ENCODE peak calls at places on chromosomes 11 and 22, in nine cellular contexts. E, A, Y, U, C, X, I, D and L are unnamed samples.

GRCh38 chr22:45316796-45317526 is 7.2 kb downstream of the FAM118A start:
- DNase-seq in I (no peak), X (no peak), D (no peak), E (no peak), C (no peak), U (no peak), A (no peak), Y (no peak), L (no peak)

GRCh38 chr11:36598051-36598450 is at the start of gene RAG2:
- DNase-seq in U (no peak), Y (no peak), E (no peak), C (no peak), A (no peak), X (no peak), I (no peak), D (no peak), L (no peak)

GRCh38 chr11:69992026-69992425 is 86.1 kb upstream of the ANO1 start:
- DNase-seq in I (no peak), A (no peak), D (no peak), E (no peak), U (no peak), C (no peak), X (no peak), Y (no peak), L (no peak)

GRCh38 chr22:22207845-22208564 is 36.6 kb upstream of the VPREB1 start:
- DNase-seq in Y (peak; percentile 78), A (peak; percentile 92), E (peak; percentile 57), D (no peak), X (no peak), U (peak; percentile 69), C (no peak), I (peak; percentile 62), L (peak; percentile 15)

GRCh38 chr22:36144886-36145541 is 15.5 kb downstream of the APOL3 start:
- DNase-seq in E (peak; percentile 46), I (no peak), C (peak; percentile 32), U (peak; percentile 48), D (peak; percentile 4), A (peak; percentile 36), X (peak; percentile 23), Y (no peak), L (no peak)

GRCh38 chr11:94455861-94456260 is 37.8 kb downstream of the MRE11 start:
- DNase-seq in X (no peak), C (no peak), A (no peak), U (no peak), E (no peak), Y (no peak), D (no peak), I (no peak), L (no peak)

GRCh38 chr11:27025312-27025955 is 15.2 kb upstream of the BBOX1 start:
- DNase-seq in U (no peak), C (no peak), D (no peak), Y (no peak), A (no peak), X (no peak), E (no peak), I (no peak), L (no peak)

GRCh38 chr11:65579291-65579690 is 3.4 kb downstream of the EHBP1L1 start:
- DNase-seq in E (no peak), C (no peak), A (no peak), X (no peak), I (no peak), U (no peak), Y (no peak), D (no peak), L (no peak)

GRCh38 chr22:37940698-37941376 is 12.6 kb downstream of the C22orf23 start:
- DNase-seq in C (no peak), E (no peak), D (no peak), X (no peak), U (peak; percentile 80), A (no peak), I (no peak), Y (no peak), L (no peak)

GRCh38 chr11:843818-844692 is 1.4 kb downstream of the TSPAN4 start:
- DNase-seq in A (no peak), D (no peak), U (no peak), C (peak; percentile 92), X (no peak), I (no peak), Y (no peak), E (peak; percentile 88), L (peak; percentile 86)

GRCh38 chr22:39456262-39457046 is at the start of gene MGAT3:
- DNase-seq in E (no peak), C (no peak), Y (no peak), D (no peak), X (no peak), I (no peak), U (no peak), A (no peak), L (no peak)

GRCh38 chr11:118820412-118821357 is 29.7 kb upstream of the DDX6 start:
- DNase-seq in D (peak; percentile 17), X (peak; percentile 40), E (peak; percentile 79), U (peak; percentile 44), C (peak; percentile 3), I (peak; percentile 99), Y (peak; percentile 53), A (no peak), L (peak; percentile 59)

GRCh38 chr22:47257566-47257965 is 495.1 kb downstream of the TBC1D22A start:
- DNase-seq in Y (no peak), I (no peak), E (no peak), D (no peak), U (no peak), A (no peak), C (no peak), X (no peak), L (no peak)

GRCh38 chr11:94776351-94777321 is 8.5 kb downstream of the AMOTL1 start:
- DNase-seq in Y (peak; percentile 78), D (no peak), A (no peak), E (peak; percentile 21), C (peak; percentile 73), X (no peak), I (no peak), U (no peak), L (no peak)

GRCh38 chr11:4181780-4182721 is 87.5 kb downstream of the RRM1 start:
- DNase-seq in I (no peak), E (peak; percentile 62), C (no peak), U (peak; percentile 38), A (peak; percentile 47), X (peak; percentile 1), Y (no peak), D (peak; percentile 30), L (peak; percentile 16)

GRCh38 chr11:87425943-87426342 is 388.2 kb downstream of the TMEM135 start:
- DNase-seq in X (no peak), C (no peak), D (no peak), A (no peak), Y (no peak), E (no peak), U (no peak), I (no peak), L (no peak)

GRCh38 chr22:49418943-49419342 is 408.7 kb downstream of the BRD1 start:
- DNase-seq in C (no peak), E (no peak), U (no peak), D (no peak), A (no peak), I (no peak), X (no peak), Y (no peak), L (no peak)